ENCODE peak calls at places on chromosomes 13 and 19, in eight cellular contexts. I is naive thymus-derived CD4-positive, alpha-beta T cell; W is CD4-positive, alpha-beta T cell; Q is activated CD8-positive, alpha-beta T cell treated with anti-CD3 and anti-CD28 coated beads, Interleukin-2, amount 10 ng/mL, durations not matched to agents 7 days and 5 days; P is stimulated activated naive CD8-positive, alpha-beta T cell treated with anti-CD3 and anti-CD28 coated beads, Interleukin-15, amount 100 ng/mL, for 72 hours; R is GM12878; E is upper lobe of right lung; V is left ventricle myocardium superior. Z is an unnamed sample.
A peak's percentile ranks its signal among the peaks of the same experiment; 100 is the strongest.

GRCh38 chr19:18322318-18322758 is 538 bp downstream of the LSM4 start:
- ATAC-seq in R (peak; percentile 63), V (peak; percentile 6), Q (peak; percentile 21), I (no peak), E (peak; percentile 22), P (peak; percentile 22), W (no peak), Z (peak; percentile 53)

GRCh38 chr13:99717959-99718674 is 216.8 kb downstream of the TM9SF2 start:
- ATAC-seq in V (no peak), I (no peak), E (no peak), Q (no peak), P (no peak), R (no peak), W (no peak), Z (no peak)

GRCh38 chr19:19146000-19146608 is 7.8 kb upstream of the TMEM161A start:
- ATAC-seq in I (peak; percentile 96), V (peak; percentile 79), E (peak; percentile 89), W (peak; percentile 98), P (peak; percentile 81), R (peak; percentile 97), Q (peak; percentile 77), Z (peak; percentile 89)

GRCh38 chr13:97468331-97468730 is 34.4 kb downstream of the RAP2A start:
- ATAC-seq in I (no peak), Q (no peak), E (no peak), P (no peak), R (no peak), W (no peak), V (peak; percentile 13), Z (no peak)

GRCh38 chr13:39335721-39336120 is 267.3 kb downstream of the LHFPL6 start:
- ATAC-seq in Q (no peak), P (no peak), W (no peak), R (no peak), E (no peak), V (no peak), I (no peak), Z (no peak)

GRCh38 chr13:39406688-39407087 is 196.3 kb downstream of the LHFPL6 start:
- ATAC-seq in E (no peak), Q (no peak), W (no peak), P (peak; percentile 66), V (no peak), R (peak; percentile 93), I (no peak), Z (no peak)

GRCh38 chr13:35727881-35728280 is 251.4 kb upstream of the MAB21L1 start:
- ATAC-seq in W (no peak), E (no peak), Q (no peak), I (no peak), P (no peak), R (no peak), V (peak; percentile 32), Z (no peak)

GRCh38 chr19:55232284-55232597 is 3.7 kb upstream of the TMEM86B start:
- ATAC-seq in Q (no peak), P (no peak), E (no peak), W (no peak), V (no peak), I (no peak), R (no peak), Z (no peak)